ENCODE peak calls at places on chromosomes 11 and 22, in ten cellular contexts. J is skeletal muscle cell; L is brain microvascular endothelial cell; E is ecto neural progenitor cell; A is fibroblast of villous mesenchyme; Q is NCI-H2029 treated with DMSO at 0.1 percent for 48 hours; Y is EH; D is NCI-H510A treated with DMSO at 0.1 percent for 48 hours; P is stimulated activated CD4-positive, alpha-beta T cell treated with anti-CD3 and anti-CD28 coated beads, Interleukin-12 subunit alpha, Interleukin-12 subunit beta, amount 100 ng/mL, for 48 hours; M is CD4-positive, alpha-beta T cell. O is an unnamed sample.

GRCh38 chr11:64842851-64843841 is 1.3 kb downstream of the CDC42BPG start:
- DNase-seq in Y (no peak), E (peak), L (no peak), A (no peak), D (no peak), P (no peak), M (no peak), Q (no peak), J (no peak), O (peak)

GRCh38 chr22:37176464-37177061 is 11.5 kb downstream of the C1QTNF6 start:
- DNase-seq in P (no peak), E (no peak), D (no peak), M (no peak), J (peak), A (peak), Y (peak), Q (peak), L (peak), O (peak)

GRCh38 chr22:43262990-43263644 is 76.2 kb upstream of the TTLL12 start:
- DNase-seq in M (peak), J (no peak), L (peak), Q (no peak), Y (no peak), P (peak), D (no peak), A (peak), E (no peak), O (no peak)

GRCh38 chr22:33780761-33781160 is 139.5 kb downstream of the LARGE1 start:
- DNase-seq in A (no peak), L (no peak), P (no peak), J (no peak), D (no peak), Y (no peak), Q (no peak), M (no peak), E (no peak), O (no peak)

GRCh38 chr11:101458161-101458560 is 125.6 kb downstream of the TRPC6 start:
- DNase-seq in Y (peak), Q (no peak), M (no peak), D (no peak), P (no peak), J (no peak), E (no peak), L (no peak), A (no peak), O (no peak)

GRCh38 chr11:119323532-119324033 is 6.7 kb upstream of the MCAM start:
- DNase-seq in M (peak), J (no peak), D (peak), A (peak), L (peak), E (peak), Y (peak), P (peak), Q (no peak), O (no peak)

GRCh38 chr11:12288934-12289666 is 88.3 kb upstream of the PARVA start:
- DNase-seq in A (no peak), L (no peak), E (no peak), J (no peak), Q (no peak), M (no peak), P (no peak), Y (no peak), D (no peak), O (no peak)

GRCh38 chr11:57530215-57530595 is 349 bp downstream of the TIMM10 start:
- DNase-seq in M (no peak), D (no peak), Q (no peak), L (no peak), P (no peak), A (no peak), Y (no peak), J (no peak), E (no peak), O (no peak)

GRCh38 chr11:125594958-125595357 is 2.3 kb downstream of the STT3A start:
- DNase-seq in Y (no peak), J (no peak), A (no peak), D (no peak), E (no peak), M (no peak), Q (no peak), P (no peak), L (no peak), O (no peak)

GRCh38 chr22:47943729-47944700 is 1181.6 kb downstream of the TBC1D22A start:
- DNase-seq in E (no peak), M (no peak), P (no peak), Y (no peak), A (no peak), Q (no peak), L (no peak), J (no peak), D (no peak), O (no peak)

GRCh38 chr22:39146256-39147101 is 6.0 kb downstream of the CBX7 start:
- DNase-seq in J (no peak), Y (no peak), Q (no peak), A (no peak), M (no peak), P (no peak), L (no peak), E (no peak), D (no peak), O (peak)

GRCh38 chr11:46390331-46391171 is 1.0 kb downstream of the CHRM4 start:
- DNase-seq in Y (no peak), E (peak), D (no peak), L (no peak), A (no peak), Q (no peak), P (no peak), J (no peak), M (no peak), O (no peak)

GRCh38 chr11:93567406-93567819 is 24.2 kb upstream of the SMCO4 start:
- DNase-seq in E (no peak), J (no peak), D (no peak), P (no peak), M (no peak), L (peak), A (no peak), Q (no peak), Y (peak), O (no peak)

GRCh38 chr22:32103648-32104326 is 55.3 kb downstream of the C22orf42 start:
- DNase-seq in Q (no peak), M (no peak), Y (peak), J (no peak), A (peak), L (no peak), E (no peak), P (no peak), D (no peak), O (no peak)

GRCh38 chr11:71179877-71180276 is 72.5 kb downstream of the SHANK2 start:
- DNase-seq in J (no peak), A (no peak), P (no peak), Y (no peak), Q (no peak), M (no peak), E (no peak), D (no peak), L (no peak), O (no peak)

GRCh38 chr11:34050536-34050935 is 995 bp upstream of the CAPRIN1 start:
- DNase-seq in L (peak), D (no peak), Y (no peak), J (peak), E (no peak), M (no peak), Q (no peak), A (peak), P (no peak), O (no peak)

GRCh38 chr11:72773291-72773690 is 20.6 kb downstream of the STARD10 start:
- DNase-seq in M (no peak), Q (no peak), Y (peak), J (peak), P (no peak), A (peak), E (no peak), L (peak), D (no peak), O (no peak)

GRCh38 chr11:73236205-73236765 is 18.2 kb downstream of the P2RY2 start:
- DNase-seq in M (no peak), E (no peak), D (no peak), L (no peak), P (no peak), Y (no peak), A (no peak), J (no peak), Q (no peak), O (peak)

GRCh38 chr22:48896766-48897637 is 930.7 kb downstream of the BRD1 start:
- DNase-seq in A (no peak), M (no peak), J (no peak), D (no peak), Y (no peak), P (no peak), E (peak), Q (no peak), L (no peak), O (peak)